ENCODE peak calls at places on chromosomes 1 and 21, in four cellular contexts. One of them, this sample, is unnamed.

GRCh38 chr21:45381036-45381787 is 23.8 kb upstream of the COL18A1 start:
- DNase-seq in stimulated activated CD4-positive, alpha-beta T cell treated with anti-CD3 and anti-CD28 coated beads, Interleukin-15, amount 100 ng/mL, for 48 hours: no peak
- DNase-seq in Caki2: no peak
- DNase-seq in CD8-positive, alpha-beta T cell: no peak
- DNase-seq in this sample: no peak

GRCh38 chr1:23978825-23979224 is 1.3 kb downstream of the SRSF10 start:
- DNase-seq in stimulated activated CD4-positive, alpha-beta T cell treated with anti-CD3 and anti-CD28 coated beads, Interleukin-15, amount 100 ng/mL, for 48 hours: no peak
- DNase-seq in Caki2: no peak
- DNase-seq in CD8-positive, alpha-beta T cell: no peak
- DNase-seq in this sample: no peak

GRCh38 chr1:47997289-47998200 is at the start of gene TRABD2B:
- DNase-seq in stimulated activated CD4-positive, alpha-beta T cell treated with anti-CD3 and anti-CD28 coated beads, Interleukin-15, amount 100 ng/mL, for 48 hours: peak; percentile 60
- DNase-seq in Caki2: peak; percentile 89
- DNase-seq in CD8-positive, alpha-beta T cell: peak; percentile 39
- DNase-seq in this sample: peak; percentile 89

GRCh38 chr21:41387824-41388223 is 26.0 kb downstream of the MX2 start:
- DNase-seq in stimulated activated CD4-positive, alpha-beta T cell treated with anti-CD3 and anti-CD28 coated beads, Interleukin-15, amount 100 ng/mL, for 48 hours: no peak
- DNase-seq in Caki2: no peak
- DNase-seq in CD8-positive, alpha-beta T cell: no peak
- DNase-seq in this sample: no peak

GRCh38 chr1:247812637-247813036 is 11.3 kb downstream of the OR14A16 start:
- DNase-seq in stimulated activated CD4-positive, alpha-beta T cell treated with anti-CD3 and anti-CD28 coated beads, Interleukin-15, amount 100 ng/mL, for 48 hours: no peak
- DNase-seq in Caki2: no peak
- DNase-seq in CD8-positive, alpha-beta T cell: no peak
- DNase-seq in this sample: no peak

GRCh38 chr1:108961752-108962486 is 1.4 kb downstream of the CLCC1 start:
- DNase-seq in CD8-positive, alpha-beta T cell: no peak
- DNase-seq in stimulated activated CD4-positive, alpha-beta T cell treated with anti-CD3 and anti-CD28 coated beads, Interleukin-15, amount 100 ng/mL, for 48 hours: no peak
- DNase-seq in Caki2: peak; percentile 14
- DNase-seq in this sample: no peak

GRCh38 chr1:155643230-155643629 is 33.2 kb downstream of the MSTO1 start:
- DNase-seq in Caki2: no peak
- DNase-seq in stimulated activated CD4-positive, alpha-beta T cell treated with anti-CD3 and anti-CD28 coated beads, Interleukin-15, amount 100 ng/mL, for 48 hours: no peak
- DNase-seq in CD8-positive, alpha-beta T cell: no peak
- DNase-seq in this sample: no peak

GRCh38 chr1:173496757-173497323 is 19.7 kb downstream of the PRDX6 start:
- DNase-seq in CD8-positive, alpha-beta T cell: no peak
- DNase-seq in Caki2: no peak
- DNase-seq in stimulated activated CD4-positive, alpha-beta T cell treated with anti-CD3 and anti-CD28 coated beads, Interleukin-15, amount 100 ng/mL, for 48 hours: no peak
- DNase-seq in this sample: no peak

GRCh38 chr21:42632771-42633690 is 20.4 kb upstream of the PDE9A start:
- DNase-seq in Caki2: no peak
- DNase-seq in stimulated activated CD4-positive, alpha-beta T cell treated with anti-CD3 and anti-CD28 coated beads, Interleukin-15, amount 100 ng/mL, for 48 hours: no peak
- DNase-seq in CD8-positive, alpha-beta T cell: no peak
- DNase-seq in this sample: no peak

GRCh38 chr1:29969576-29969975 is 733.3 kb downstream of the PTPRU start:
- DNase-seq in CD8-positive, alpha-beta T cell: no peak
- DNase-seq in stimulated activated CD4-positive, alpha-beta T cell treated with anti-CD3 and anti-CD28 coated beads, Interleukin-15, amount 100 ng/mL, for 48 hours: no peak
- DNase-seq in Caki2: no peak
- DNase-seq in this sample: no peak

GRCh38 chr1:247077234-247077633 is 1.4 kb downstream of the ZNF670 start:
- DNase-seq in Caki2: no peak
- DNase-seq in CD8-positive, alpha-beta T cell: no peak
- DNase-seq in stimulated activated CD4-positive, alpha-beta T cell treated with anti-CD3 and anti-CD28 coated beads, Interleukin-15, amount 100 ng/mL, for 48 hours: no peak
- DNase-seq in this sample: peak; percentile 39

GRCh38 chr1:204207136-204207616 is 6.6 kb downstream of the GOLT1A start:
- DNase-seq in CD8-positive, alpha-beta T cell: peak; percentile 61
- DNase-seq in Caki2: peak; percentile 20
- DNase-seq in stimulated activated CD4-positive, alpha-beta T cell treated with anti-CD3 and anti-CD28 coated beads, Interleukin-15, amount 100 ng/mL, for 48 hours: peak; percentile 68
- DNase-seq in this sample: peak; percentile 28

GRCh38 chr1:198628064-198628455 is 10.8 kb upstream of the PTPRC start:
- DNase-seq in stimulated activated CD4-positive, alpha-beta T cell treated with anti-CD3 and anti-CD28 coated beads, Interleukin-15, amount 100 ng/mL, for 48 hours: no peak
- DNase-seq in CD8-positive, alpha-beta T cell: no peak
- DNase-seq in Caki2: no peak
- DNase-seq in this sample: no peak

GRCh38 chr21:18840239-18840638 is 436.7 kb upstream of the TMPRSS15 start:
- DNase-seq in stimulated activated CD4-positive, alpha-beta T cell treated with anti-CD3 and anti-CD28 coated beads, Interleukin-15, amount 100 ng/mL, for 48 hours: no peak
- DNase-seq in CD8-positive, alpha-beta T cell: no peak
- DNase-seq in Caki2: peak; percentile 7
- DNase-seq in this sample: peak; percentile 22

GRCh38 chr1:113205980-113206766 is 133.2 kb downstream of the LRIG2 start:
- DNase-seq in Caki2: peak; percentile 53
- DNase-seq in CD8-positive, alpha-beta T cell: no peak
- DNase-seq in stimulated activated CD4-positive, alpha-beta T cell treated with anti-CD3 and anti-CD28 coated beads, Interleukin-15, amount 100 ng/mL, for 48 hours: no peak
- DNase-seq in this sample: no peak

GRCh38 chr1:84689514-84690396 is 506 bp downstream of the SSX2IP start:
- DNase-seq in stimulated activated CD4-positive, alpha-beta T cell treated with anti-CD3 and anti-CD28 coated beads, Interleukin-15, amount 100 ng/mL, for 48 hours: no peak
- DNase-seq in Caki2: peak; percentile 41
- DNase-seq in CD8-positive, alpha-beta T cell: no peak
- DNase-seq in this sample: peak; percentile 56

GRCh38 chr1:23533288-23534130 is 2.5 kb upstream of the E2F2 start:
- DNase-seq in CD8-positive, alpha-beta T cell: no peak
- DNase-seq in stimulated activated CD4-positive, alpha-beta T cell treated with anti-CD3 and anti-CD28 coated beads, Interleukin-15, amount 100 ng/mL, for 48 hours: no peak
- DNase-seq in Caki2: no peak
- DNase-seq in this sample: no peak

GRCh38 chr1:15382601-15383518 is 26.8 kb upstream of the EFHD2 start:
- DNase-seq in stimulated activated CD4-positive, alpha-beta T cell treated with anti-CD3 and anti-CD28 coated beads, Interleukin-15, amount 100 ng/mL, for 48 hours: no peak
- DNase-seq in CD8-positive, alpha-beta T cell: no peak
- DNase-seq in Caki2: no peak
- DNase-seq in this sample: no peak

GRCh38 chr1:11653616-11654570 is at the start of gene FBXO2:
- DNase-seq in stimulated activated CD4-positive, alpha-beta T cell treated with anti-CD3 and anti-CD28 coated beads, Interleukin-15, amount 100 ng/mL, for 48 hours: no peak
- DNase-seq in CD8-positive, alpha-beta T cell: no peak
- DNase-seq in Caki2: no peak
- DNase-seq in this sample: no peak

GRCh38 chr1:219518168-219518905 is 94.6 kb downstream of the ZC3H11B start:
- DNase-seq in Caki2: peak; percentile 43
- DNase-seq in CD8-positive, alpha-beta T cell: no peak
- DNase-seq in stimulated activated CD4-positive, alpha-beta T cell treated with anti-CD3 and anti-CD28 coated beads, Interleukin-15, amount 100 ng/mL, for 48 hours: no peak
- DNase-seq in this sample: no peak